ENCODE peak calls at places on chromosomes 16 and 17, in five cellular contexts. G is T-helper 2 cell, V is left colon, C is amniotic stem cell, Q is OCI-LY7. E is an unnamed sample.

GRCh38 chr17:10116676-10117075 is 81.7 kb downstream of the GAS7 start:
- DNase-seq in G (no peak), V (no peak), C (no peak), Q (no peak), E (no peak)

GRCh38 chr17:76599699-76600460 is 14.2 kb upstream of the ST6GALNAC2 start:
- DNase-seq in G (no peak), V (no peak), C (no peak), Q (no peak), E (no peak)

GRCh38 chr17:5264930-5265329 is 17.2 kb upstream of the RABEP1 start:
- DNase-seq in G (peak; percentile 11), V (no peak), C (no peak), Q (no peak), E (no peak)

GRCh38 chr16:57764341-57765159 is 29.0 kb downstream of the KATNB1 start:
- DNase-seq in G (peak; percentile 28), V (no peak), C (peak; percentile 49), Q (peak; percentile 79), E (peak; percentile 44)

GRCh38 chr16:68131813-68132706 is 46.9 kb downstream of the NFATC3 start:
- DNase-seq in G (no peak), V (no peak), C (no peak), Q (no peak), E (no peak)

GRCh38 chr17:49928826-49929475 is 40.0 kb upstream of the DLX4 start:
- DNase-seq in G (no peak), V (no peak), C (no peak), Q (no peak), E (no peak)

GRCh38 chr16:71585318-71585703 is 8.4 kb upstream of the TAT start:
- DNase-seq in G (no peak), V (no peak), C (no peak), Q (no peak), E (no peak)

GRCh38 chr16:81296631-81297030 is 18.1 kb upstream of the GAN start:
- DNase-seq in G (no peak), V (no peak), C (no peak), Q (no peak), E (no peak)

GRCh38 chr17:21282231-21282630 is 2.3 kb upstream of the MAP2K3 start:
- DNase-seq in G (no peak), V (no peak), C (peak; percentile 97), Q (no peak), E (no peak)

GRCh38 chr17:28567604-28568003 is 3.7 kb downstream of the PIGS start:
- DNase-seq in G (no peak), V (no peak), C (no peak), Q (peak; percentile 79), E (no peak)

GRCh38 chr17:50153650-50154575 is 3.4 kb upstream of the PPP1R9B start:
- DNase-seq in G (no peak), V (no peak), C (no peak), Q (no peak), E (peak; percentile 71)

GRCh38 chr16:12901204-12901596 is 198 bp upstream of the SHISA9 start:
- DNase-seq in G (peak; percentile 14), V (no peak), C (no peak), Q (no peak), E (no peak)

GRCh38 chr17:64608571-64608981 is 53.5 kb downstream of the SMURF2 start:
- DNase-seq in G (peak; percentile 38), V (no peak), C (no peak), Q (no peak), E (no peak)

GRCh38 chr16:88857728-88858339 is 907 bp downstream of the TRAPPC2L start:
- DNase-seq in G (peak; percentile 84), V (peak; percentile 79), C (peak; percentile 14), Q (peak; percentile 80), E (peak; percentile 88)

GRCh38 chr16:86578499-86579267 is at the start of gene FOXL1:
- DNase-seq in G (no peak), V (no peak), C (no peak), Q (no peak), E (no peak)

GRCh38 chr16:24037335-24037734 is 201.6 kb downstream of the PRKCB start:
- DNase-seq in G (peak; percentile 78), V (no peak), C (no peak), Q (no peak), E (no peak)

GRCh38 chr17:18028114-18028513 is 10.9 kb downstream of the ATPAF2 start:
- DNase-seq in G (no peak), V (no peak), C (no peak), Q (no peak), E (no peak)

GRCh38 chr17:57747221-57748017 is 2.3 kb upstream of the CCDC182 start:
- DNase-seq in G (peak; percentile 67), V (no peak), C (peak; percentile 27), Q (peak; percentile 83), E (no peak)

GRCh38 chr17:64781394-64781793 is 119.3 kb upstream of the SMURF2 start:
- DNase-seq in G (peak; percentile 68), V (peak; percentile 73), C (no peak), Q (peak; percentile 62), E (peak; percentile 43)

GRCh38 chr17:75191584-75191983 is 8.8 kb upstream of the SUMO2 start:
- DNase-seq in G (no peak), V (no peak), C (no peak), Q (no peak), E (no peak)